ENCODE peak calls at places on chromosomes 6 and 20, in four cellular contexts. L is adrenal gland, F is PC-3, J is NT2/D1. I is an unnamed sample. For H3K36me3 and H3K27me3, the result is how much of the 10 kb centered on the place peaks cover.

GRCh38 chr20:50467618-50468373 is 42.4 kb upstream of the PTPN1 start:
- DNase-seq in L (peak), F (peak), J (peak), I (peak)

GRCh38 chr6:44642870-44643522 is 255.5 kb downstream of the CDC5L start:
- DNase-seq in L (no peak), F (peak), J (no peak), I (no peak)

GRCh38 chr6:45556828-45557227 is 179.1 kb upstream of the SUPT3H start:
- DNase-seq in L (no peak), F (no peak), J (no peak), I (no peak)

GRCh38 chr6:107823047-107823557 is 1.0 kb downstream of the SCML4 start:
- DNase-seq in L (no peak), F (no peak), J (no peak), I (no peak)

GRCh38 chr6:109299695-109300564 is 82.3 kb downstream of the CD164 start:
- DNase-seq in L (no peak), F (no peak), J (no peak), I (no peak)

GRCh38 chr6:168524644-168525043 is 83.7 kb downstream of the SMOC2 start:
- DNase-seq in L (peak), F (no peak), J (no peak), I (peak)

GRCh38 chr6:16238057-16238657 is at the start of gene GMPR:
- DNase-seq in L (peak), F (peak), J (no peak), I (peak)

GRCh38 chr6:85479221-85479620 is 29.3 kb downstream of the NT5E start:
- DNase-seq in L (no peak), F (no peak), J (no peak), I (no peak)

GRCh38 chr6:39873439-39873838 is 60.8 kb downstream of the MOCS1 start:
- DNase-seq in L (no peak), F (no peak), J (no peak), I (no peak)

GRCh38 chr20:11057624-11058023 is 383.8 kb upstream of the JAG1 start:
- DNase-seq in L (no peak), F (no peak), J (no peak), I (no peak)

GRCh38 chr20:21808863-21809664 is 103.6 kb downstream of the PAX1 start:
- DNase-seq in L (peak), F (peak), J (peak), I (peak)

GRCh38 chr6:71577766-71578165 is 289.2 kb downstream of the OGFRL1 start:
- DNase-seq in L (no peak), F (no peak), J (no peak), I (no peak)

GRCh38 chr6:137493218-137494038 is 766 bp downstream of the OLIG3 start:
- DNase-seq in L (no peak), F (no peak), J (no peak), I (peak)

GRCh38 chr6:45420909-45421699 is 43.4 kb upstream of the SUPT3H start:
- DNase-seq in L (no peak), F (no peak), J (no peak), I (no peak)

GRCh38 chr6:47200536-47201334 is 109.0 kb downstream of the TNFRSF21 start:
- DNase-seq in L (no peak), F (no peak), J (no peak), I (no peak)

GRCh38 chr20:37987602-37988290 is 45.5 kb downstream of the TTI1 start:
- DNase-seq in L (no peak), F (no peak), J (no peak), I (no peak)

GRCh38 chr6:112030206-112030932 is 23.5 kb upstream of the CCN6 start:
- DNase-seq in L (no peak), F (no peak), J (no peak), I (no peak)

GRCh38 chr20:4787825-4788224 is 66.1 kb downstream of the PRND start:
- DNase-seq in L (no peak), F (no peak), J (no peak), I (no peak)

GRCh38 chr6:1047926-1048595 is 263.8 kb upstream of the FOXQ1 start:
- DNase-seq in L (no peak), F (no peak), J (no peak), I (no peak)

GRCh38 chr6:111585969-111586315 is 19.7 kb downstream of the TRAF3IP2 start:
- DNase-seq in L (no peak), F (no peak), J (no peak), I (no peak)

DNA sequence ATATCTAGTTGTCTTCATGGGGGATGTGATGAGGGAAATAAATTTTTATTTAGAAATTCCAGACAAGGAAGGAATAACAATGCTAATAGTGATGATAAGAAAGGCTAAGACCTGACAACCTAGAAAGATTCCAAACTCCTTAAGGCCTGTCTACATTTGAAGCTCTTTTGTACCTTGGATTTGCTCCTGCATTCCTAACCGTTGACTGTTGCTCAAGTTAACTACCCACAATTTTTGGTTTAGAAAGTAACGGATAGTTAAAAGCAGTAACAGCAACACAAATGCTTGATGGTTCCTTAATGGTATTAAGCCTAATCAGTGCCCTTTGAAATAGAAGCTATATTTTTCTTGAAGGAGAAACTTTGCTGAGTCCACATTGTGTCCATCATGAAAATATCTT is 52.9 kb downstream of the TRMT11 start:
- DNase-seq in L (no peak), F (peak), J (peak), I (no peak)
- H3K36me3 ChIP-seq in L (under half), F (under half), J (under half), I (under half)

DNA sequence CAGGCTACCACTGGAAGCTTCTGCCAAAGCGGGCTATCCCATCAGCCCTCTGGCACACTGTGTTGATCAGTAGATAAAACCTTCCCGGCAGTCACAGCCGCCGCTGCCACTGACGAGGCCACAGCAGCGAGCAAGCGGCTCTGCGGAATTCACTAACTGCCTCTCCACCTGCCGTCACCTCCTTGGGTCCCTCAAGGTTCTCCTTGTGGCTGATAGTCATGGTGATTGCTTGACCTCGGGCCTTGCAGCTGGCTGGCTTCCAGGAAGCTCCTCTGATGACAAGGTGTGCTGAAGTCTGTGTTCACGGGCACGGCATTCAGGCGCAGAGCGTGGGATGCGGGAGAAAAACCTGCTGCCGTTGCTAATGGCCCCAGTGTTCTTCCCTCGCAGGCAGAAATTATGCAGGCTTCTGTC is 315.8 kb downstream of the TFAP2A start:
- DNase-seq in L (peak), F (peak), J (no peak), I (no peak)
- H3K4me3 ChIP-seq in L (no peak), F (peak), J (peak), I (no peak)

GRCh38 chr6:34027939-34028441 is 117.9 kb downstream of the GRM4 start:
- DNase-seq in L (no peak), F (no peak), J (no peak), I (no peak)

GRCh38 chr6:34030831-34031566 is 114.9 kb downstream of the GRM4 start:
- DNase-seq in L (no peak), F (no peak), J (no peak), I (no peak)

GRCh38 chr6:34031567-34032383 is 114.1 kb downstream of the GRM4 start:
- DNase-seq in L (no peak), F (no peak), J (no peak), I (no peak)

GRCh38 chr6:34028691-34029360 is 117.1 kb downstream of the GRM4 start:
- DNase-seq in L (no peak), F (no peak), J (no peak), I (no peak)

DNA sequence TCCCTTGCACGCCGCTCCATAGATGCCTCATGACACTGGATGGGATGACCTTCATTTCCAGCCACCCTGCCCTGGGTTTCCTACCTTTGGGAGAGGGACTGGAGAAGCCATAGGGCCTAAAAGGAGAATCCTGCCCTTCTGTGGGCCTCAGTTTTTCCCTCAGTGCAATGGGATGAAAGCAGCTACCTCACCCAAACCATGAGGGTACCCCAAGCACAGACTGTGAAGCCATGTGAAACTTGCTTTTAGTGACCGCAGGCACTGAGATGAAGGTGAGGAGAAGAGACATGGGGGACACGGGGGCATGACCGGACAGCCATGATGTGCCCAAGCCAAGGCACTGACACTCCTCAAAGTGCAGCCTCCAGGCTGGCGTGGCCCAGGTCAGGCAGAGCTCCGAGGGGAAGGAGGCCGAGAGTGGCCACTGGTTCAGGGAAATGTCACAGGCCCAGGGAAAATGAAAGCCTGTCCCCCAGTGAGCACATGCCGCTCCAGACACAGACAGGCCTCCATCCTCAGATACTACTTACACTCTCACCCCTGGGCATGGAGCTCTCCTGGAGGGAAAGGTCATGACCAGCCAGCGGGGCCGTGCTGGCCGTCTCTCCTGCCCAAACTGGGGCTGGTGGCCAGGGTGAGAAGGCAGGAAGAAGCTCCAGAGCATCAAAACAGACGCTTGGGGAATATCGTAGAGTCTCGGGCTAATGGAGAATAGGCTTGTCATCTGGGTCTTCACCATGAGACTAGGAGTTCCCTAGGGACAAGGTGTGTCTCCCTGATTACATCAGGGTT is 116.2 kb downstream of the GRM4 start:
- DNase-seq in L (no peak), F (no peak), J (no peak), I (no peak)
- H3K27me3 ChIP-seq in L (under half), F (under half), J (under half), I (under half)

GRCh38 chr6:30612687-30613248 is 4.3 kb downstream of the PPP1R10 start:
- DNase-seq in L (no peak), F (peak), J (no peak), I (no peak)

GRCh38 chr6:30612213-30612612 is 4.8 kb downstream of the PPP1R10 start:
- DNase-seq in L (no peak), F (peak), J (no peak), I (no peak)

GRCh38 chr6:30614044-30614842 is 2.8 kb downstream of the PPP1R10 start:
- DNase-seq in L (no peak), F (no peak), J (no peak), I (no peak)

GRCh38 chr6:30614843-30615218 is 2.2 kb downstream of the PPP1R10 start:
- DNase-seq in L (peak), F (peak), J (peak), I (peak)

GRCh38 chr6:30613251-30614043 is 3.6 kb downstream of the PPP1R10 start:
- DNase-seq in L (no peak), F (peak), J (no peak), I (no peak)
- H3K36me3 ChIP-seq in L (under half), F (under half), J (half or more), I (under half)

DNA sequence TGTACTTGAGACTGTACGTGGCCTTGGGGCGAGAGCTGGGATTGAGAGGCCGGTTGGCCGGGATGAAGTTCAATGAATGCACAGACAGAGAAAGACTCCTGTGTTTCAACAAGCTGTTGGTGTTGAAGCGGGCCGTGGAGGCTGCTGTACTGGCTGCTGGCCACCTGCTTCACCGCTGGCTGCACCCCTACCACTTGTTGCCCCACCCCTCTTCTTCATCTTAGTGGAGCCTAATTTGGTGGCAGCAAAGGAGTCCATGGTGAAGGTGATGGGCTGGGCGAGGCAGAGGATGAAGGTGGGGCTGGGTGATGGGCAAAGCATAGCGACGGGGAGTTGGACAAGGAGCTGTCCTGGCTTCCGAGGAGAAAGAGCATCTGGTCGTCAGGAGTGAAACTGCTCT is 7.2 kb upstream of the ZSCAN9 start:
- DNase-seq in L (no peak), F (no peak), J (no peak), I (no peak)
- H3K4me3 ChIP-seq in L (no peak), F (no peak), J (no peak), I (no peak)

DNA sequence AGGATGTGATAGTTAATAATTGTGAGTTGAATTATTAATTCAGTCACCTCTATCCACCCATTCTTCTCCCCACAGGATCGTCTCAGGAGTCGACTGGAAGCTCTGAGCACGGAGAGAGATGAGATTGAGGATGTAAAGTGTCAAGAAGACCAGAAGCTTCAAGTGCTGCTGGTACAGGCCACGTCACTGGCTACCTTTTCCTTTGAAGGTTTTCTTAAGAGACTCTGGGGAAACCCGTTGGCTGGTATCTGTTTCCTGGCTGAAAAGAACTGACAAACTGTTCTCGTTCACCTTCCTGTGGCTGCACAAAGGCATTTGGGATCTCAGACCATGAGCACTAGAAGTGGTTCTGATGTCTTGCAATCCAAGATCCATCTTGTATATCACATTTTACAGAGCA is 3.8 kb downstream of the TRIM15 start:
- DNase-seq in L (no peak), F (no peak), J (no peak), I (no peak)
- H3K27me3 ChIP-seq in L (under half), F (under half), J (under half), I (under half)

DNA sequence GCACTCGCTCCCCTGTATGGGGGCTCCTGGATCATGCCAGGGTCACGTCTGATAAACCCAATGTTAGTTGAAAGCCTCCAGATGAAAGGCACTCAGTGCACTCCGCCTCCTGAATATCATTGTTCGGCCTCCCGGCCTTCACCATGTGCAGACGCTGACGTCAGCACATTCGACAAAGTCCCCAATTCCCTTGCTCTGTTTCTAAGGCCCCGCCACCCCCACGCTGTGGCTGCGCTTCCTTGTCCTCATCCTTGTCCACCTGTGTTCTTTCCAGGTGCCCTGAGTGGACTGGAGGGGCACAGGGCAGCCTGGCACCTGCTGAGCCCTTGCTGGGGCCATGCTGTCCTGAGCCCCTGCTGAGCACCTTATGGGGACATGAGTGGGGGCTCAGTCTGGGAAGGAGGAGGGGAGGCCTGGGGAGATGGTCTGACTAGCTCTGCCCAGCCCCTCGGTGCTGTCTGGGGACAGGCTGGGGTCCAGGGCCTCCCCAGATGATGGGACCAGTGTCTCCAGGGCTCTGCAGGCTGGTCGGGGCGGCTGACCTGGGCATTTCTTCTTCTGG is 9.8 kb upstream of the BHLHE23 start:
- DNase-seq in L (no peak), F (no peak), J (no peak), I (peak)
- H3K36me3 ChIP-seq in L (under half), F (under half), J (under half), I (under half)

GRCh38 chr6:14094721-14095120 is 22.9 kb upstream of the CD83 start:
- DNase-seq in L (no peak), F (no peak), J (no peak), I (no peak)
- H3K4me3 ChIP-seq in L (no peak), F (no peak), J (no peak), I (no peak)